ENCODE peak calls at places on chromosomes 6 and 20, in eight cellular contexts. L is stimulated activated CD8-positive, alpha-beta memory T cell treated with anti-CD3 and anti-CD28 coated beads, Interleukin-12 subunit alpha, Interleukin-12 subunit beta, amount 100 ng/mL, for 4 hours; Q is ELF-1; I is stimulated activated naive CD4-positive, alpha-beta T cell; S is LHCN-M2; A is SW480; F is KG1; U is heart left ventricle. C is an unnamed sample.

GRCh38 chr6:148389086-148389485 is 46.4 kb downstream of the SASH1 start:
- DNase-seq in L (no peak), Q (no peak), I (no peak), S (no peak), A (no peak), F (no peak), U (no peak), C (no peak)

GRCh38 chr20:9532069-9532809 is 17.8 kb downstream of the LAMP5 start:
- DNase-seq in L (no peak), Q (peak), I (no peak), S (peak), A (no peak), F (no peak), U (no peak), C (no peak)

GRCh38 chr6:134523903-134524302 is 206.0 kb upstream of the SGK1 start:
- DNase-seq in L (no peak), Q (no peak), I (peak), S (no peak), A (no peak), F (no peak), U (no peak), C (no peak)

GRCh38 chr6:22026160-22026678 is 270.6 kb downstream of the PRL start:
- DNase-seq in L (no peak), Q (no peak), I (no peak), S (no peak), A (no peak), F (no peak), U (no peak), C (no peak)

GRCh38 chr6:26403888-26404287 is 1.8 kb downstream of the BTN3A1 start:
- DNase-seq in L (no peak), Q (no peak), I (no peak), S (no peak), A (no peak), F (no peak), U (no peak), C (no peak)

GRCh38 chr6:30357678-30358339 is 12.9 kb downstream of the RPP21 start:
- DNase-seq in L (peak), Q (peak), I (peak), S (peak), A (peak), F (peak), U (peak), C (no peak)

GRCh38 chr20:33914871-33915270 is 78.8 kb upstream of the RALY start:
- DNase-seq in L (no peak), Q (no peak), I (peak), S (peak), A (peak), F (no peak), U (no peak), C (no peak)

GRCh38 chr6:35489995-35490791 is 6.7 kb downstream of the TEAD3 start:
- DNase-seq in L (no peak), Q (peak), I (no peak), S (peak), A (no peak), F (no peak), U (peak), C (no peak)

GRCh38 chr6:91155129-91155528 is 568.3 kb upstream of the MAP3K7 start:
- DNase-seq in L (no peak), Q (peak), I (no peak), S (no peak), A (no peak), F (no peak), U (no peak), C (no peak)

GRCh38 chr20:56400001-56400640 is 7.7 kb downstream of the CSTF1 start:
- DNase-seq in L (peak), Q (peak), I (peak), S (peak), A (peak), F (peak), U (peak), C (no peak)

GRCh38 chr20:33812673-33813462 is 1.7 kb downstream of the CHMP4B start:
- DNase-seq in L (no peak), Q (peak), I (no peak), S (no peak), A (peak), F (no peak), U (no peak), C (no peak)

GRCh38 chr20:6075428-6076219 is 21.8 kb upstream of the LRRN4 start:
- DNase-seq in L (no peak), Q (no peak), I (no peak), S (no peak), A (no peak), F (no peak), U (peak), C (no peak)

GRCh38 chr20:54059691-54060364 is 10.6 kb downstream of the BCAS1 start:
- DNase-seq in L (no peak), Q (no peak), I (no peak), S (no peak), A (no peak), F (no peak), U (no peak), C (no peak)

GRCh38 chr6:70997379-70997778 is 40.5 kb upstream of the B3GAT2 start:
- DNase-seq in L (no peak), Q (no peak), I (no peak), S (no peak), A (no peak), F (no peak), U (no peak), C (no peak)

GRCh38 chr6:12483712-12484111 is 193.6 kb downstream of the EDN1 start:
- DNase-seq in L (no peak), Q (no peak), I (no peak), S (peak), A (no peak), F (no peak), U (no peak), C (no peak)

GRCh38 chr6:157983439-157984119 is 1.9 kb downstream of the SYNJ2 start:
- DNase-seq in L (no peak), Q (no peak), I (peak), S (no peak), A (no peak), F (no peak), U (no peak), C (no peak)

C was measured in SIG-M5.